ENCODE peak calls at places on chromosomes 2 and 18, in seven cellular contexts. V is astrocyte of the spinal cord, A is suprapubic skin, Q is cardiac fibroblast, Y is choroid plexus epithelial cell, F is HCT116, W is dorsolateral prefrontal cortex. R is an unnamed sample.

GRCh38 chr2:68375522-68376040 is 10.5 kb downstream of the PLEK start:
- DNase-seq in V (no peak), A (no peak), Q (no peak), Y (no peak), F (no peak), W (no peak), R (no peak)

GRCh38 chr2:190579945-190580866 is 45.7 kb upstream of the NEMP2 start:
- DNase-seq in V (no peak), A (no peak), Q (no peak), Y (no peak), F (no peak), W (no peak), R (no peak)

GRCh38 chr2:219028996-219029828 is 12.1 kb downstream of the CFAP65 start:
- DNase-seq in V (no peak), A (no peak), Q (no peak), Y (no peak), F (peak), W (no peak), R (no peak)

GRCh38 chr2:217870528-217871011 is 132.2 kb downstream of the TNS1 start:
- DNase-seq in V (no peak), A (no peak), Q (no peak), Y (no peak), F (no peak), W (no peak), R (no peak)

GRCh38 chr2:33146112-33146511 is 199.4 kb downstream of the LTBP1 start:
- DNase-seq in V (peak), A (no peak), Q (peak), Y (peak), F (no peak), W (no peak), R (no peak)

GRCh38 chr2:236417150-236417549 is 152.5 kb upstream of the ACKR3 start:
- DNase-seq in V (no peak), A (no peak), Q (no peak), Y (no peak), F (no peak), W (no peak), R (no peak)

GRCh38 chr2:105039559-105039958 is 1.7 kb downstream of the MRPS9 start:
- DNase-seq in V (no peak), A (no peak), Q (no peak), Y (no peak), F (no peak), W (no peak), R (no peak)

GRCh38 chr2:99150691-99151090 is 4.1 kb downstream of the TSGA10 start:
- DNase-seq in V (no peak), A (no peak), Q (peak), Y (no peak), F (no peak), W (no peak), R (no peak)

GRCh38 chr2:71583876-71584275 is 130.5 kb downstream of the DYSF start:
- DNase-seq in V (no peak), A (no peak), Q (no peak), Y (no peak), F (no peak), W (no peak), R (no peak)

GRCh38 chr18:22465859-22466602 is 48.3 kb upstream of the CTAGE1 start:
- DNase-seq in V (peak), A (peak), Q (peak), Y (peak), F (peak), W (no peak), R (no peak)

GRCh38 chr2:69192176-69192945 is 179.4 kb downstream of the ANTXR1 start:
- DNase-seq in V (no peak), A (no peak), Q (no peak), Y (no peak), F (no peak), W (no peak), R (no peak)

GRCh38 chr18:56727399-56727798 is 76.2 kb downstream of the WDR7 start:
- DNase-seq in V (no peak), A (no peak), Q (peak), Y (no peak), F (no peak), W (no peak), R (no peak)

GRCh38 chr2:29057006-29057405 is 17.3 kb downstream of the PCARE start:
- DNase-seq in V (no peak), A (no peak), Q (no peak), Y (no peak), F (no peak), W (no peak), R (no peak)

GRCh38 chr2:7377861-7378569 is 460.8 kb downstream of the RNF144A start:
- DNase-seq in V (no peak), A (no peak), Q (no peak), Y (no peak), F (no peak), W (no peak), R (no peak)
- TF ChIP-seq CTCF in V (no peak), A (no peak), Q (no peak), Y (no peak), F (peak), W (no peak), R (peak)

DNA sequence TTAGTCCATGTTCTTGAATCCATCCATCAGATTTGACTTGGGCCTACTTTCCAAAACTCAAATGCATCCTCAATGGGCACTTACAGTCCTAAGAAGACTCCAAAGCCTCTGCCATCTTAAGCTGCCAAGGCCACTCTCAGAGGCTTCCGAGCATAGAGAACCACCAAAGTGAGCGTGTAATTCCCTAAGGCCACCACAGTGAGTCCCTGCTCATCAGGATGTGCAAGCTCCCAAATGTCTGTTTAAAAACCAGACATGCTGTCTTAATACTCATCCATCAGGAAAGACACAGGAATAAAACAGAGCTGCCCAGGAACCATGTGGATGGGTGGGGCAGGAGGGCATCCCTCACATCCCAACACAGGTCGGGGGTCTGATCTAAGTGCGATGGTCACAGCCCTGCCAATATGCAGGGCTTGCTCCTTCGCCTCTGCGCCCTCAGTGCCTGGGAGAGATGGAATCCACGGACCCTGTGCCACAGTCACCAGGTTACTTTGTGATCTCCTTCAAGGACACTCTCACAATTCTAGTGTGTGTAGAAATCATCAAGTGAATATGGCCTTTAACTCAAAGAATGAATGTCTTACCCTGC is 80.4 kb downstream of the POLR1A start:
- DNase-seq in V (no peak), A (peak), Q (no peak), Y (peak), F (no peak), W (no peak), R (no peak)
- TF ChIP-seq CTCF in V (peak), A (no peak), Q (no peak), Y (peak), F (peak), W (peak), R (peak)

GRCh38 chr2:145593991-145594702 is 1074.2 kb upstream of the ZEB2 start:
- DNase-seq in V (peak), A (no peak), Q (peak), Y (peak), F (no peak), W (no peak), R (no peak)
- TF ChIP-seq CTCF in V (peak), A (no peak), Q (peak), Y (peak), F (no peak), W (no peak), R (no peak)

GRCh38 chr2:179021258-179021657 is 28.7 kb downstream of the CCDC141 start:
- DNase-seq in V (no peak), A (no peak), Q (no peak), Y (no peak), F (no peak), W (no peak), R (no peak)

GRCh38 chr2:179019260-179019659 is 30.7 kb downstream of the CCDC141 start:
- DNase-seq in V (no peak), A (no peak), Q (no peak), Y (no peak), F (no peak), W (no peak), R (no peak)

GRCh38 chr2:179022685-179023084 is 27.3 kb downstream of the CCDC141 start:
- DNase-seq in V (no peak), A (no peak), Q (no peak), Y (no peak), F (no peak), W (no peak), R (no peak)

GRCh38 chr2:179017958-179018357 is 32.0 kb downstream of the CCDC141 start:
- DNase-seq in V (no peak), A (no peak), Q (no peak), Y (no peak), F (no peak), W (no peak), R (no peak)

DNA sequence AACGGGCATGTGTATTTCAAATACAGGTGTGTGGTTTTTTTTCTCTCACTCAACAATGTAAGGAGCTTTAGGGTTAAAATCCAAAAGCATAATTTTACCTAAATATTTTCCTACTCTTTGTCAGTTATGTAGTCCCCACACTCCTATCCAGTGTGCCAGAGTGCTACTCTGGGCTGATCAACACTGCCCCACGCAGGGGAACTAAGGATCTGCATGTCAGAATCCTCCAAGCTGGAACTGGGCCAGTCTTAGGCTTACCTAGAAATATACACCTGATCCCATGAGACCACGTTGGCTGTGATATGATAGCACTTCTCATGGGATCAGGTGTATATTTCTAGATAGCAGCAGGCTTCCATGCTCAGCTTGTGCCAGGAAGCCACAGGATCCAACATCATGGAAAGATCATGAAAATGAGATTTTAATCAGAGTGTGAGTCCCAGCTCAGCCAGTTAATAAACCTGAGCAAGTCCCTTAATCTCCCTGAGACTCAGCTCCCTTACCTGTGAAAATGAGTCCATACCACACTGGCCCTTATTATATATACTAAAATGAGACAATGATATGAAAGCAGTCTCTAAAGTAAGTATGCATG is 29.7 kb downstream of the CCDC141 start:
- DNase-seq in V (no peak), A (no peak), Q (peak), Y (peak), F (peak), W (no peak), R (peak)
- TF ChIP-seq CTCF in V (peak), A (no peak), Q (peak), Y (peak), F (peak), W (peak), R (peak)

GRCh38 chr18:44841769-44842587 is 161.3 kb downstream of the SETBP1 start:
- DNase-seq in V (no peak), A (no peak), Q (no peak), Y (no peak), F (no peak), W (no peak), R (no peak)

GRCh38 chr18:44841221-44841620 is 160.5 kb downstream of the SETBP1 start:
- DNase-seq in V (no peak), A (no peak), Q (no peak), Y (no peak), F (no peak), W (no peak), R (no peak)

GRCh38 chr18:44840053-44840826 is 159.6 kb downstream of the SETBP1 start:
- DNase-seq in V (no peak), A (no peak), Q (no peak), Y (no peak), F (no peak), W (no peak), R (no peak)

GRCh38 chr18:44837491-44838185 is 156.9 kb downstream of the SETBP1 start:
- DNase-seq in V (no peak), A (no peak), Q (no peak), Y (no peak), F (no peak), W (no peak), R (no peak)

GRCh38 chr18:44839239-44839666 is 158.6 kb downstream of the SETBP1 start:
- DNase-seq in V (peak), A (no peak), Q (peak), Y (peak), F (no peak), W (no peak), R (no peak)
- TF ChIP-seq CTCF in V (no peak), A (no peak), Q (no peak), Y (no peak), F (no peak), W (no peak), R (no peak)

GRCh38 chr2:202158796-202159195 is 79.6 kb downstream of the SUMO1 start:
- DNase-seq in V (peak), A (no peak), Q (peak), Y (peak), F (no peak), W (peak), R (no peak)
- TF ChIP-seq CTCF in V (peak), A (no peak), Q (peak), Y (peak), F (no peak), W (peak), R (no peak)

GRCh38 chr2:237665713-237666143 is 38.3 kb downstream of the LRRFIP1 start:
- DNase-seq in V (no peak), A (no peak), Q (no peak), Y (peak), F (no peak), W (no peak), R (no peak)
- TF ChIP-seq CTCF in V (peak), A (no peak), Q (no peak), Y (peak), F (no peak), W (no peak), R (no peak)

DNA sequence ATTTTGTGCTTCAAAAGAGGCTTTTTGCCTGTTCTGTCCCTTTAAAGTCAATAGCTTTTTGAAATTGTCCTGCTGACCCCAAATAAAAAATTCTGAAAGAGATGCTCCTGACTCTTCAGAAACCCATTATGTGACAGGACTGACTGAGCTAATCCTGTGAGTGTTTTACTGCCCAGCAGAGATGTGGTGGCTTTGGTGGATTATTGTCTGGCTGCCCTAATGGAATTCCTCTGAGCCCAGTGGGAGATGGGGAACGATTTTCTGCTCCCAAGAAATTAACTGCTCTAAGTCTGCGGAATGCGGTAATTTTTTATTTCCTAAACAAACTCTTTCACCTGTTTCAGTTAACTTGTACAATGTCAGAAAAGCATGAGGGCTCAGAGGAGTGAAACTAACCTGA is 258.2 kb downstream of the IKZF2 start:
- DNase-seq in V (no peak), A (no peak), Q (no peak), Y (no peak), F (no peak), W (no peak), R (no peak)
- TF ChIP-seq CTCF in V (no peak), A (no peak), Q (no peak), Y (no peak), F (no peak), W (no peak), R (no peak)

R was measured in neural crest cell.